ENCODE peak calls at places on chromosome 3, in nine cellular contexts. K, Z, L, T, Q, H, Y, S and D are unnamed samples.

GRCh38 chr3:61701019-61701418 is 139.6 kb downstream of the PTPRG start:
- DNase-seq in Y (no peak), L (no peak), K (no peak), Z (no peak), S (no peak), T (no peak), H (no peak), Q (no peak), D (no peak)

GRCh38 chr3:156834962-156835535 is 8.9 kb downstream of the LEKR1 start:
- DNase-seq in Q (no peak), K (no peak), Z (no peak), L (no peak), Y (no peak), H (no peak), S (no peak), T (no peak), D (no peak)

GRCh38 chr3:124032351-124032880 is 40.5 kb upstream of the ROPN1 start:
- DNase-seq in Y (peak; percentile 36), K (peak; percentile 19), S (no peak), L (peak; percentile 68), H (no peak), Z (no peak), T (peak; percentile 16), Q (no peak), D (no peak)

GRCh38 chr3:78785004-78785403 is 982.8 kb downstream of the ROBO1 start:
- DNase-seq in H (no peak), L (no peak), Y (no peak), Z (no peak), S (no peak), Q (no peak), T (no peak), K (no peak), D (no peak)

GRCh38 chr3:138051946-138052802 is 42.2 kb downstream of the CLDN18 start:
- DNase-seq in Z (no peak), H (peak; percentile 52), K (peak; percentile 63), T (peak; percentile 63), L (no peak), Y (no peak), Q (no peak), S (no peak), D (peak; percentile 34)

GRCh38 chr3:134462236-134463059 is 23.3 kb downstream of the ANAPC13 start:
- DNase-seq in K (peak; percentile 75), Z (no peak), T (no peak), Y (no peak), L (no peak), S (no peak), Q (no peak), H (no peak), D (no peak)

GRCh38 chr3:197353001-197353866 is 54.8 kb upstream of the DLG1 start:
- DNase-seq in Z (no peak), H (no peak), S (no peak), Y (no peak), Q (no peak), K (no peak), L (no peak), T (no peak), D (no peak)

GRCh38 chr3:145807990-145808389 is 353.0 kb downstream of the PLOD2 start:
- DNase-seq in L (no peak), Z (no peak), T (peak; percentile 33), S (no peak), H (peak; percentile 22), Y (no peak), Q (no peak), K (peak; percentile 56), D (no peak)

GRCh38 chr3:155629006-155629405 is 115.9 kb downstream of the PLCH1 start:
- DNase-seq in H (no peak), S (no peak), T (no peak), Z (no peak), L (no peak), Y (no peak), Q (no peak), K (no peak), D (no peak)

GRCh38 chr3:173750591-173750990 is 353.0 kb downstream of the NLGN1 start:
- DNase-seq in T (no peak), Y (no peak), L (no peak), S (no peak), Q (no peak), K (no peak), Z (no peak), H (no peak), D (no peak)

GRCh38 chr3:35088943-35089342 is 550.4 kb upstream of the ARPP21 start:
- DNase-seq in T (no peak), S (no peak), Z (no peak), Y (no peak), L (no peak), H (peak; percentile 16), K (no peak), Q (no peak), D (no peak)

GRCh38 chr3:134039161-134039862 is 9.6 kb upstream of the SLCO2A1 start:
- DNase-seq in Q (no peak), H (no peak), Z (peak; percentile 79), S (no peak), Y (peak; percentile 85), K (no peak), T (no peak), L (no peak), D (peak; percentile 98)

GRCh38 chr3:62127116-62127515 is 246.2 kb downstream of the FEZF2 start:
- DNase-seq in Z (no peak), Q (no peak), K (no peak), H (no peak), S (no peak), Y (no peak), L (no peak), T (no peak), D (no peak)